ENCODE peak calls at places on chromosomes 4 and X, in seven cellular contexts. One of them, this sample, is unnamed. For H3K4me1, the result is how much of the 10 kb centered on the place peaks cover.

GRCh38 chr4:175833574-175834350 is 21.7 kb upstream of the GPM6A start:
- DNase-seq in transverse colon: no peak
- DNase-seq in breast epithelium: no peak
- DNase-seq in prostate gland: no peak
- DNase-seq in stomach: no peak
- DNase-seq in spleen: no peak
- DNase-seq in GM23338: peak
- DNase-seq in this sample: no peak

GRCh38 chrX:8179653-8180052 is 8.6 kb upstream of the VCX2 start:
- DNase-seq in transverse colon: no peak
- DNase-seq in breast epithelium: no peak
- DNase-seq in prostate gland: no peak
- DNase-seq in stomach: no peak
- DNase-seq in spleen: no peak
- DNase-seq in GM23338: no peak
- DNase-seq in this sample: no peak

GRCh38 chr4:18291313-18291712 is 269.8 kb upstream of the LCORL start:
- DNase-seq in transverse colon: no peak
- DNase-seq in breast epithelium: no peak
- DNase-seq in prostate gland: no peak
- DNase-seq in stomach: no peak
- DNase-seq in spleen: no peak
- DNase-seq in GM23338: peak
- DNase-seq in this sample: no peak

GRCh38 chr4:187271848-187272247 is 548.2 kb upstream of the FAT1 start:
- DNase-seq in transverse colon: no peak
- DNase-seq in breast epithelium: no peak
- DNase-seq in prostate gland: no peak
- DNase-seq in stomach: no peak
- DNase-seq in spleen: no peak
- DNase-seq in GM23338: no peak
- DNase-seq in this sample: no peak

GRCh38 chr4:142614621-142615323 is 231.3 kb downstream of the INPP4B start:
- DNase-seq in transverse colon: no peak
- DNase-seq in breast epithelium: no peak
- DNase-seq in prostate gland: no peak
- DNase-seq in stomach: no peak
- DNase-seq in spleen: no peak
- DNase-seq in GM23338: no peak
- DNase-seq in this sample: no peak

GRCh38 chr4:118869808-118870342 is 18.8 kb upstream of the SYNPO2 start:
- DNase-seq in transverse colon: no peak
- DNase-seq in breast epithelium: no peak
- DNase-seq in prostate gland: no peak
- DNase-seq in stomach: no peak
- DNase-seq in spleen: no peak
- DNase-seq in GM23338: peak
- DNase-seq in this sample: no peak

GRCh38 chr4:151409470-151410313 is 716 bp downstream of the FHIP1A start:
- DNase-seq in transverse colon: peak
- DNase-seq in breast epithelium: peak
- DNase-seq in prostate gland: peak
- DNase-seq in stomach: peak
- DNase-seq in spleen: peak
- DNase-seq in GM23338: peak
- DNase-seq in this sample: no peak

GRCh38 chrX:130082244-130083106 is 27.8 kb downstream of the ELF4 start:
- DNase-seq in transverse colon: peak
- DNase-seq in breast epithelium: no peak
- DNase-seq in prostate gland: no peak
- DNase-seq in stomach: peak
- DNase-seq in spleen: peak
- DNase-seq in GM23338: no peak
- DNase-seq in this sample: no peak

GRCh38 chr4:147518846-147519767 is 38.2 kb downstream of the EDNRA start:
- DNase-seq in transverse colon: peak
- DNase-seq in breast epithelium: no peak
- DNase-seq in prostate gland: peak
- DNase-seq in stomach: peak
- DNase-seq in spleen: no peak
- DNase-seq in GM23338: peak
- DNase-seq in this sample: no peak

GRCh38 chrX:86981326-86981890 is 536.2 kb upstream of the KLHL4 start:
- DNase-seq in transverse colon: no peak
- DNase-seq in breast epithelium: no peak
- DNase-seq in prostate gland: no peak
- DNase-seq in stomach: no peak
- DNase-seq in spleen: no peak
- DNase-seq in GM23338: peak
- DNase-seq in this sample: no peak

GRCh38 chr4:113645771-113646455 is 115.6 kb downstream of the CAMK2D start:
- DNase-seq in transverse colon: peak
- DNase-seq in breast epithelium: no peak
- DNase-seq in prostate gland: peak
- DNase-seq in stomach: peak
- DNase-seq in spleen: no peak
- DNase-seq in GM23338: peak
- DNase-seq in this sample: no peak

GRCh38 chrX:57641338-57641737 is 38.7 kb downstream of the NLRP2B start:
- DNase-seq in transverse colon: no peak
- DNase-seq in breast epithelium: no peak
- DNase-seq in prostate gland: no peak
- DNase-seq in stomach: no peak
- DNase-seq in spleen: no peak
- DNase-seq in GM23338: no peak
- DNase-seq in this sample: no peak

GRCh38 chr4:128288689-128289106 is 1.1 kb upstream of the PGRMC2 start:
- DNase-seq in transverse colon: peak
- DNase-seq in breast epithelium: peak
- DNase-seq in prostate gland: peak
- DNase-seq in stomach: peak
- DNase-seq in spleen: no peak
- DNase-seq in GM23338: peak
- DNase-seq in this sample: no peak

GRCh38 chrX:130829526-130830515 is 73.2 kb downstream of the ENOX2 start:
- DNase-seq in transverse colon: no peak
- DNase-seq in breast epithelium: no peak
- DNase-seq in prostate gland: no peak
- DNase-seq in stomach: no peak
- DNase-seq in spleen: no peak
- DNase-seq in GM23338: no peak
- DNase-seq in this sample: no peak

GRCh38 chr4:98661356-98662054 is 3.1 kb upstream of the TSPAN5 start:
- DNase-seq in transverse colon: no peak
- DNase-seq in breast epithelium: no peak
- DNase-seq in prostate gland: no peak
- DNase-seq in stomach: no peak
- DNase-seq in spleen: no peak
- DNase-seq in GM23338: peak
- DNase-seq in this sample: no peak
- TF ChIP-seq POLR2AphosphoS5 in transverse colon: no peak
- TF ChIP-seq POLR2AphosphoS5 in breast epithelium: no peak
- TF ChIP-seq POLR2AphosphoS5 in prostate gland: no peak
- TF ChIP-seq POLR2AphosphoS5 in stomach: no peak
- TF ChIP-seq POLR2AphosphoS5 in spleen: no peak
- TF ChIP-seq POLR2AphosphoS5 in GM23338: no peak
- TF ChIP-seq POLR2AphosphoS5 in this sample: no peak

GRCh38 chr4:26069218-26069617 is 155.2 kb downstream of the SMIM20 start:
- DNase-seq in transverse colon: no peak
- DNase-seq in breast epithelium: no peak
- DNase-seq in prostate gland: no peak
- DNase-seq in stomach: no peak
- DNase-seq in spleen: no peak
- DNase-seq in GM23338: peak
- DNase-seq in this sample: no peak
- TF ChIP-seq CTCF in transverse colon: no peak
- TF ChIP-seq CTCF in breast epithelium: no peak
- TF ChIP-seq CTCF in prostate gland: no peak
- TF ChIP-seq CTCF in stomach: no peak
- TF ChIP-seq CTCF in spleen: no peak
- TF ChIP-seq CTCF in GM23338: peak
- TF ChIP-seq CTCF in this sample: no peak

GRCh38 chr4:40303751-40304150 is 31.4 kb upstream of the CHRNA9 start:
- DNase-seq in transverse colon: no peak
- DNase-seq in breast epithelium: no peak
- DNase-seq in prostate gland: no peak
- DNase-seq in stomach: no peak
- DNase-seq in spleen: no peak
- DNase-seq in GM23338: no peak
- DNase-seq in this sample: no peak
- H3K4me1 ChIP-seq in transverse colon: under half
- H3K4me1 ChIP-seq in breast epithelium: under half
- H3K4me1 ChIP-seq in prostate gland: under half
- H3K4me1 ChIP-seq in stomach: under half
- H3K4me1 ChIP-seq in spleen: half or more
- H3K4me1 ChIP-seq in GM23338: under half
- H3K4me1 ChIP-seq in this sample: under half

DNA sequence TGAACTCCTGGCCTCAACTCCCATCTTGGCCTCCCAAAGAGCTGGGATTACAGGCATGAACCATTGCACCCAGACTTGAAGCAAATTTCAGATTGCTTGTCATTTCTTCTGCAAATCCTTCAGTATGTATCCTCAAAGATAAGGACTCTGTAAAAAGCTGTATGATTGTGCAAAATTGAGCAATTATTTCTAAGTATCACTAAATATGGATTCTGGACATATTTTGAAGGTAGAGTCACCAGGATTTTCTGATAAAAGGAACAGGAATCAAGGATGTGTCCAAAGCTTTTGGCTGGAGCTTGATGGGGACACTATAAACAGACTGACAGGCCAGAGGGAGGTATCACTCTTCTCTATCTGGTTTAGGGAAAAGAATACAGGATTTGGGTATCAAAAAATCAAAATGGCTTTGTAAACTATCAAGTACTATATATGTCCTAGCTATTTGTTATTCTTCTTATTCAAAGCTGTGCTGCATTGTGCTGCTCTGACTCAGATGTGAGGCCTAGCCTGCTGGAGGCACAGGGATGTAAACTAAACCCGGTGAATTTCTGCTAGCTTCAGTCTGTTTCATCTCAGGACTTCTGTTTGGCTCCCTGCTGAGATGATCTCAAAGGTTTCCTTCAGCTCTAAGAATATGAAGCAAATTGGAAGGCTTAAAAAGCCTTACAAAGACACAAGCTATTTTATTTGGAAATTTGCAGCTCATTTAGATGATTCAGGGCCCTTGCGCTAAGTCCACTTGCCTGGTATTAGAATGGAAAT is 8.3 kb downstream of the RPS4X start:
- DNase-seq in transverse colon: no peak
- DNase-seq in breast epithelium: no peak
- DNase-seq in prostate gland: no peak
- DNase-seq in stomach: no peak
- DNase-seq in spleen: no peak
- DNase-seq in GM23338: no peak
- DNase-seq in this sample: no peak
- TF ChIP-seq POLR2AphosphoS5 in transverse colon: no peak
- TF ChIP-seq POLR2AphosphoS5 in breast epithelium: no peak
- TF ChIP-seq POLR2AphosphoS5 in prostate gland: no peak
- TF ChIP-seq POLR2AphosphoS5 in stomach: no peak
- TF ChIP-seq POLR2AphosphoS5 in spleen: no peak
- TF ChIP-seq POLR2AphosphoS5 in GM23338: no peak
- TF ChIP-seq POLR2AphosphoS5 in this sample: no peak

GRCh38 chr4:60746172-60746571 is 454.0 kb upstream of the ADGRL3 start:
- DNase-seq in transverse colon: no peak
- DNase-seq in breast epithelium: no peak
- DNase-seq in prostate gland: no peak
- DNase-seq in stomach: no peak
- DNase-seq in spleen: no peak
- DNase-seq in GM23338: no peak
- DNase-seq in this sample: no peak

GRCh38 chr4:60750962-60751361 is 449.2 kb upstream of the ADGRL3 start:
- DNase-seq in transverse colon: no peak
- DNase-seq in breast epithelium: no peak
- DNase-seq in prostate gland: no peak
- DNase-seq in stomach: no peak
- DNase-seq in spleen: no peak
- DNase-seq in GM23338: no peak
- DNase-seq in this sample: no peak
- TF ChIP-seq CTCF in transverse colon: no peak
- TF ChIP-seq CTCF in breast epithelium: no peak
- TF ChIP-seq CTCF in prostate gland: no peak
- TF ChIP-seq CTCF in stomach: no peak
- TF ChIP-seq CTCF in spleen: no peak
- TF ChIP-seq CTCF in GM23338: no peak
- TF ChIP-seq CTCF in this sample: no peak

DNA sequence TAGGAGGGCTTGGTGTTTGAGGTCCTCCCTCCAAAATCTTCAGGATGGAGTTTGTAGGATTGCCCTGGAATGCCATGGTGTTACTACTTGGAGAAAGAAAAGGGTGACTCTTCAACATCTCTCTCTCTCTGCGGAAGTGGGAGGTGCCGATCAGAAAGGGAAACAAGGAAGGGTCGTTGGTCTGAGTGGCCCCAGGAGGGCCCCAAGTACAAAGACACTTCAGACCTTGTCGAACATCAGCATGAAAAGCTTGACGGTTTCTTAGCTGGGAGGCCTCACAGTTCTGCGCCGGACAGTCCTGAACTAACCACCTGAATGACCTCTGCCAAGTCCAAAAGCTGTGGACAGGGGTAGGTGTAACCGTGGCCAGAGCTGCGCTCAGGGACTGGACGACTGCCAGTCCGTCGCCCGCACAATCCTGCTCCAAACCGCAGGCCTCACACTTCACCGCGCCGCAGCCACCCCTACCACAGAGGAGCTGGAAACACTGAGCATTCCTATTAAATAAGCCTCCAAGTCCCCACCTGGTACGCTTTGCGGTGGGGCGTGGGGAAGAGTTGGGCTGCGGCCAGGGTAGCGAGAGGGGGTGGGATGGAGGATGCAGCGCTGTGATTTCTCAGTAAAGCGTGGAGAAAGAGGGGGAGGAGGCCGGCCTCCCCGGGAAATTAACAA is 540 bp upstream of the GSX2 start:
- DNase-seq in transverse colon: no peak
- DNase-seq in breast epithelium: no peak
- DNase-seq in prostate gland: no peak
- DNase-seq in stomach: no peak
- DNase-seq in spleen: no peak
- DNase-seq in GM23338: peak
- DNase-seq in this sample: no peak
- H3K4me1 ChIP-seq in transverse colon: under half
- H3K4me1 ChIP-seq in breast epithelium: under half
- H3K4me1 ChIP-seq in prostate gland: under half
- H3K4me1 ChIP-seq in stomach: under half
- H3K4me1 ChIP-seq in spleen: half or more
- H3K4me1 ChIP-seq in GM23338: half or more
- H3K4me1 ChIP-seq in this sample: under half